ENCODE peak calls at places on chromosomes 4 and X, in four cellular contexts. T is CD4-positive, alpha-beta memory T cell; X is stimulated activated CD4-positive, alpha-beta T cell treated with anti-CD3 and anti-CD28 coated beads, Interleukin-15, amount 100 ng/mL, for 1 hour; F is mesendoderm. M is an unnamed sample.

GRCh38 chrX:136041254-136041812 is 56.1 kb downstream of the SLC9A6 start:
- DNase-seq in T (no peak), F (no peak), X (no peak), M (no peak)

GRCh38 chr4:138330531-138330930 is 88.4 kb upstream of the SLC7A11 start:
- DNase-seq in T (no peak), X (no peak), F (peak), M (no peak)

GRCh38 chr4:186514271-186514950 is 41.0 kb downstream of the MTNR1A start:
- DNase-seq in F (no peak), X (no peak), T (no peak), M (no peak)

GRCh38 chrX:55312655-55313054 is 47.9 kb upstream of the PAGE3 start:
- DNase-seq in T (no peak), X (no peak), F (no peak), M (no peak)

GRCh38 chr4:105930696-105931095 is 35.4 kb downstream of the NPNT start:
- DNase-seq in X (no peak), T (no peak), F (no peak), M (no peak)

GRCh38 chr4:96102541-96103018 is 262.7 kb downstream of the PDHA2 start:
- DNase-seq in F (peak), T (no peak), X (no peak), M (no peak)

GRCh38 chr4:48575964-48576363 is 85.9 kb downstream of the ZAR1 start:
- DNase-seq in X (no peak), F (no peak), T (no peak), M (no peak)

GRCh38 chrX:71292669-71293379 is 8.7 kb upstream of the ITGB1BP2 start:
- DNase-seq in T (no peak), X (no peak), F (no peak), M (no peak)

GRCh38 chr4:139576219-139576618 is 20.2 kb upstream of the SETD7 start:
- DNase-seq in F (no peak), X (no peak), T (no peak), M (no peak)

GRCh38 chr4:185559913-185560281 is 24.6 kb upstream of the PDLIM3 start:
- DNase-seq in F (peak), T (no peak), X (no peak), M (no peak)

GRCh38 chrX:121360280-121360679 is 312.9 kb downstream of the GLUD2 start:
- DNase-seq in T (no peak), X (no peak), F (no peak), M (no peak)

GRCh38 chr4:84579410-84579791 is 3.5 kb upstream of the CDS1 start:
- DNase-seq in T (no peak), X (no peak), F (peak), M (no peak)

GRCh38 chrX:133666256-133666655 is 251.0 kb upstream of the GPC4 start:
- DNase-seq in X (no peak), F (no peak), T (no peak), M (no peak)

GRCh38 chr4:2595436-2595835 is 59.0 kb downstream of the FAM193A start:
- DNase-seq in T (no peak), X (no peak), F (no peak), M (no peak)

GRCh38 chr4:39714171-39714570 is 16.2 kb downstream of the UBE2K start:
- DNase-seq in X (no peak), T (no peak), F (no peak), M (no peak)

GRCh38 chr4:30716158-30716557 is 4.0 kb upstream of the PCDH7 start:
- DNase-seq in F (peak), T (no peak), X (no peak), M (no peak)

GRCh38 chr4:17027495-17027894 is 129.1 kb upstream of the LDB2 start:
- DNase-seq in F (no peak), T (no peak), X (no peak), M (no peak)

GRCh38 chrX:9341305-9342201 is 123.3 kb upstream of the TBL1X start:
- DNase-seq in F (peak), X (no peak), T (peak), M (peak)

GRCh38 chr4:138804705-138805104 is 210.9 kb upstream of the NOCT start:
- DNase-seq in T (no peak), F (peak), X (no peak), M (no peak)

GRCh38 chr4:125420499-125420898 is 105.7 kb downstream of the FAT4 start:
- DNase-seq in F (no peak), T (no peak), X (no peak), M (no peak)

GRCh38 chrX:19543951-19544359 is 28.6 kb upstream of the MAP3K15 start:
- DNase-seq in X (no peak), F (no peak), T (no peak), M (no peak)

GRCh38 chr4:159395693-159396092 is 292.8 kb downstream of the RAPGEF2 start:
- DNase-seq in X (no peak), F (no peak), T (no peak), M (no peak)

M was measured in activated CD8-positive, alpha-beta T cell treated with anti-CD3 and anti-CD28 coated beads, Interleukin-2, amount 10 ng/mL, durations not matched to agents 7 days and 5 days.